ENCODE peak calls at places on chromosomes 6 and 20, in five cellular contexts. R is hepatocyte, C is fibroblast of the aortic adventitia, I is kidney, S is tibial nerve. D is an unnamed sample.

GRCh38 chr6:41626917-41627316 is 11.4 kb upstream of the MDFI start:
- DNase-seq in R (no peak), C (no peak), I (no peak), S (no peak), D (no peak)

GRCh38 chr20:63588641-63589041 is 14.6 kb upstream of the HELZ2 start:
- DNase-seq in R (no peak), C (no peak), I (peak; percentile 72), S (no peak), D (no peak)

GRCh38 chr20:41436679-41437078 is 70.1 kb upstream of the EMILIN3 start:
- DNase-seq in R (no peak), C (no peak), I (no peak), S (no peak), D (no peak)

GRCh38 chr6:108798672-108799355 is 49.4 kb upstream of the ARMC2 start:
- DNase-seq in R (no peak), C (no peak), I (peak; percentile 76), S (no peak), D (peak; percentile 79)

GRCh38 chr6:148211777-148212324 is 130.8 kb upstream of the SASH1 start:
- DNase-seq in R (no peak), C (no peak), I (no peak), S (no peak), D (no peak)

GRCh38 chr6:3176562-3177355 is 19.4 kb upstream of the TUBB2A start:
- DNase-seq in R (peak; percentile 77), C (peak; percentile 86), I (no peak), S (peak; percentile 22), D (peak; percentile 76)

GRCh38 chr6:35478259-35478658 is 10.1 kb downstream of the RPL10A start:
- DNase-seq in R (no peak), C (no peak), I (peak; percentile 54), S (no peak), D (no peak)

GRCh38 chr20:33370296-33370695 is 31.0 kb downstream of the CDK5RAP1 start:
- DNase-seq in R (no peak), C (no peak), I (no peak), S (no peak), D (peak; percentile 42)

GRCh38 chr6:85449388-85449817 is 480 bp upstream of the NT5E start:
- DNase-seq in R (no peak), C (peak; percentile 83), I (no peak), S (peak; percentile 49), D (peak; percentile 81)

GRCh38 chr6:20399518-20399917 is 2.2 kb upstream of the E2F3 start:
- DNase-seq in R (no peak), C (no peak), I (no peak), S (no peak), D (no peak)

GRCh38 chr6:11918739-11919605 is 93.1 kb upstream of the HIVEP1 start:
- DNase-seq in R (peak; percentile 9), C (no peak), I (no peak), S (no peak), D (no peak)

GRCh38 chr6:157213426-157213825 is 109.9 kb downstream of the TMEM242 start:
- DNase-seq in R (no peak), C (no peak), I (no peak), S (no peak), D (no peak)

GRCh38 chr6:164379786-164380185 is 929.6 kb downstream of the C6orf118 start:
- DNase-seq in R (no peak), C (peak; percentile 33), I (no peak), S (no peak), D (no peak)

GRCh38 chr6:146297815-146298214 is 245.8 kb upstream of the RAB32 start:
- DNase-seq in R (no peak), C (no peak), I (no peak), S (no peak), D (no peak)

GRCh38 chr6:38637756-38638155 is 2.0 kb downstream of the BTBD9 start:
- DNase-seq in R (no peak), C (no peak), I (no peak), S (no peak), D (no peak)

GRCh38 chr6:76831299-76831698 is 632.0 kb downstream of the HTR1B start:
- DNase-seq in R (no peak), C (no peak), I (no peak), S (no peak), D (no peak)

GRCh38 chr6:17865243-17865642 is 122.2 kb downstream of the KIF13A start:
- DNase-seq in R (peak; percentile 35), C (no peak), I (no peak), S (no peak), D (no peak)

GRCh38 chr6:130794010-130794675 is 33.1 kb upstream of the SMLR1 start:
- DNase-seq in R (no peak), C (no peak), I (no peak), S (no peak), D (peak; percentile 15)

GRCh38 chr20:57439432-57439831 is 48.2 kb downstream of the RBM38 start:
- DNase-seq in R (no peak), C (no peak), I (peak; percentile 86), S (no peak), D (no peak)

GRCh38 chr6:49866485-49866943 is at the start of gene CRISP1:
- DNase-seq in R (no peak), C (no peak), I (no peak), S (no peak), D (no peak)

GRCh38 chr20:17680836-17681740 is 954 bp downstream of the RRBP1 start:
- DNase-seq in R (peak; percentile 92), C (peak; percentile 66), I (peak; percentile 95), S (peak; percentile 62), D (peak; percentile 75)

GRCh38 chr6:35911871-35912653 is 8.8 kb downstream of the SRPK1 start:
- DNase-seq in R (no peak), C (peak; percentile 71), I (no peak), S (no peak), D (no peak)

GRCh38 chr6:63565058-63565726 is 7.1 kb upstream of the LOC128125822 start:
- DNase-seq in R (peak; percentile 48), C (no peak), I (no peak), S (no peak), D (no peak)

GRCh38 chr20:51800132-51800721 is 2.1 kb downstream of the SALL4 start:
- DNase-seq in R (peak; percentile 90), C (peak; percentile 23), I (peak; percentile 83), S (peak; percentile 16), D (peak; percentile 78)

GRCh38 chr6:92848459-92848858 is 570.9 kb downstream of the EPHA7 start:
- DNase-seq in R (no peak), C (no peak), I (no peak), S (no peak), D (no peak)

GRCh38 chr6:44559486-44560270 is 172.2 kb downstream of the CDC5L start:
- DNase-seq in R (no peak), C (no peak), I (no peak), S (no peak), D (no peak)
- TF ChIP-seq CTCF in R (no peak), C (no peak), I (no peak), S (no peak), D (no peak)

GRCh38 chr6:6916598-6916997 is 191.2 kb upstream of the RREB1 start:
- DNase-seq in R (no peak), C (no peak), I (no peak), S (no peak), D (no peak)

GRCh38 chr6:6913346-6913745 is 194.4 kb upstream of the RREB1 start:
- DNase-seq in R (no peak), C (no peak), I (no peak), S (no peak), D (no peak)

GRCh38 chr6:6915813-6916547 is 191.8 kb upstream of the RREB1 start:
- DNase-seq in R (peak; percentile 59), C (peak; percentile 74), I (peak; percentile 85), S (peak; percentile 86), D (no peak)

GRCh38 chr6:6912841-6913240 is 194.9 kb upstream of the RREB1 start:
- DNase-seq in R (no peak), C (no peak), I (no peak), S (no peak), D (no peak)

GRCh38 chr6:6915219-6915618 is 192.5 kb upstream of the RREB1 start:
- DNase-seq in R (no peak), C (no peak), I (no peak), S (no peak), D (no peak)
- TF ChIP-seq CTCF in R (no peak), C (no peak), I (no peak), S (no peak), D (no peak)

GRCh38 chr6:138724015-138724414 is 49.6 kb upstream of the CCDC28A start:
- DNase-seq in R (peak; percentile 35), C (peak; percentile 12), I (no peak), S (peak; percentile 13), D (no peak)
- TF ChIP-seq CTCF in R (no peak), C (no peak), I (no peak), S (no peak), D (no peak)

GRCh38 chr20:2234788-2235187 is 61.0 kb upstream of the TGM3 start:
- DNase-seq in R (no peak), C (no peak), I (no peak), S (no peak), D (no peak)

GRCh38 chr20:2236266-2236665 is 59.5 kb upstream of the TGM3 start:
- DNase-seq in R (no peak), C (peak; percentile 19), I (no peak), S (no peak), D (no peak)

GRCh38 chr20:2240835-2241234 is 55.0 kb upstream of the TGM3 start:
- DNase-seq in R (no peak), C (no peak), I (no peak), S (no peak), D (no peak)

GRCh38 chr20:2238601-2239000 is 57.2 kb upstream of the TGM3 start:
- DNase-seq in R (no peak), C (no peak), I (no peak), S (no peak), D (no peak)

GRCh38 chr20:2237059-2237458 is 58.7 kb upstream of the TGM3 start:
- DNase-seq in R (peak; percentile 27), C (peak; percentile 97), I (no peak), S (peak; percentile 42), D (no peak)
- TF ChIP-seq CTCF in R (peak; percentile 21), C (peak; percentile 60), I (no peak), S (peak; percentile 43), D (no peak)

GRCh38 chr6:91337967-91338366 is 751.1 kb upstream of the MAP3K7 start:
- DNase-seq in R (no peak), C (no peak), I (no peak), S (no peak), D (no peak)
- TF ChIP-seq CTCF in R (no peak), C (peak; percentile 18), I (no peak), S (no peak), D (peak; percentile 41)

GRCh38 chr6:7157752-7158616 is 50.2 kb downstream of the RREB1 start:
- DNase-seq in R (no peak), C (peak; percentile 28), I (no peak), S (no peak), D (no peak)
- TF ChIP-seq CTCF in R (no peak), C (no peak), I (no peak), S (no peak), D (no peak)

DNA sequence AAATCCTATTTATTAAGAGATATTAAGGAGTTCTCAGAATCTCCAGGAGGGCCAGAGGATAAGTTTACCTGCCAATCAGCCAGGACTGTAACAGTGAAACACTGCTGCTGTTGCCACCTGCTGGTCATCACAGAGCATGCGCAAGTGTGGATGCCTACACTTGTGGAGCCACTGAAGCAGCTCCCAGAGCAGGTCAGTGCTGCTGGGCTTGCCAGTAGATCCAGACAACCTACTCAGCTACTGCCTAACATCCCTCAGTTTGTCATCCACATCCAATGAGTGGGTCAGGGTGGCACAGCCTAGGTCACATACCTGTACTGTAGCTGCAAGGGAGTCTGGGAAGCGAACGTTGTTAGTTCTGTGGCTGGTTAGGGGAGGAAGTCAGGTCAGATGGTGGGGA is 18.3 kb upstream of the NHSL1 start:
- DNase-seq in R (peak; percentile 26), C (peak; percentile 61), I (no peak), S (no peak), D (peak; percentile 68)
- TF ChIP-seq CTCF in R (peak; percentile 39), C (peak; percentile 81), I (peak; percentile 64), S (peak; percentile 24), D (peak; percentile 86)